ENCODE peak calls at places on chromosomes 7 and 10, in nine cellular contexts. Q is B cell; R is skeletal muscle cell; M is stimulated activated CD8-positive, alpha-beta memory T cell treated with anti-CD3 and anti-CD28 coated beads, Interleukin-4, amount 100 ng/mL, for 1 hour; G is stimulated activated naive CD4-positive, alpha-beta T cell; B is cardiac fibroblast; N is stimulated activated naive CD8-positive, alpha-beta T cell treated with anti-CD3 and anti-CD28 coated beads, Interleukin-15, Interleukin-2, amounts not matched to agents 100 U/mL and 50 U/mL, for 24 hours; J is EH; T is hepatocyte. V is an unnamed sample.

GRCh38 chr7:84251183-84251845 is 56.7 kb upstream of the SEMA3A start:
- DNase-seq in Q (no peak), R (peak), M (no peak), G (no peak), B (peak), N (no peak), J (peak), T (no peak), V (no peak)

GRCh38 chr7:104758504-104758903 is 255.5 kb upstream of the KMT2E start:
- DNase-seq in Q (no peak), R (no peak), M (no peak), G (no peak), B (peak), N (no peak), J (no peak), T (no peak), V (no peak)

GRCh38 chr7:22934023-22934422 is 79.9 kb downstream of the HYCC1 start:
- DNase-seq in Q (no peak), R (no peak), M (no peak), G (no peak), B (peak), N (no peak), J (peak), T (no peak), V (no peak)

GRCh38 chr7:2471396-2471795 is 4.8 kb downstream of the GRIFIN start:
- DNase-seq in Q (no peak), R (no peak), M (no peak), G (no peak), B (peak), N (no peak), J (no peak), T (no peak), V (no peak)

GRCh38 chr10:76086571-76087260 is 655.3 kb downstream of the LRMDA start:
- DNase-seq in Q (no peak), R (peak), M (no peak), G (no peak), B (peak), N (no peak), J (peak), T (peak), V (peak)

GRCh38 chr7:94375713-94376112 is 19.0 kb upstream of the COL1A2 start:
- DNase-seq in Q (no peak), R (peak), M (no peak), G (no peak), B (peak), N (no peak), J (peak), T (peak), V (no peak)

GRCh38 chr10:44051584-44052385 is 333.1 kb downstream of the CXCL12 start:
- DNase-seq in Q (no peak), R (peak), M (no peak), G (no peak), B (peak), N (no peak), J (peak), T (no peak), V (no peak)

GRCh38 chr10:6912021-6912420 is 331.9 kb upstream of the PRKCQ start:
- DNase-seq in Q (no peak), R (no peak), M (no peak), G (no peak), B (no peak), N (no peak), J (no peak), T (no peak), V (no peak)

GRCh38 chr7:24920702-24921679 is 59.0 kb downstream of the OSBPL3 start:
- DNase-seq in Q (no peak), R (no peak), M (no peak), G (no peak), B (no peak), N (no peak), J (no peak), T (no peak), V (no peak)

GRCh38 chr7:105877736-105878135 is 1.3 kb upstream of the ATXN7L1 start:
- DNase-seq in Q (no peak), R (no peak), M (no peak), G (no peak), B (no peak), N (no peak), J (peak), T (no peak), V (no peak)

GRCh38 chr10:100057948-100058347 is 23.7 kb downstream of the CPN1 start:
- DNase-seq in Q (no peak), R (no peak), M (no peak), G (no peak), B (no peak), N (no peak), J (no peak), T (no peak), V (no peak)

GRCh38 chr7:25929448-25929847 is 222.6 kb upstream of the NFE2L3 start:
- DNase-seq in Q (no peak), R (no peak), M (no peak), G (no peak), B (no peak), N (no peak), J (no peak), T (no peak), V (no peak)

GRCh38 chr7:5393748-5394147 is 29.9 kb downstream of the TNRC18 start:
- DNase-seq in Q (no peak), R (no peak), M (no peak), G (no peak), B (no peak), N (no peak), J (no peak), T (no peak), V (no peak)

GRCh38 chr10:30550967-30551815 is 78.4 kb downstream of the LYZL2 start:
- DNase-seq in Q (no peak), R (no peak), M (no peak), G (no peak), B (no peak), N (no peak), J (no peak), T (no peak), V (no peak)

GRCh38 chr7:30470163-30470770 is 8.3 kb downstream of the NOD1 start:
- DNase-seq in Q (no peak), R (no peak), M (no peak), G (no peak), B (peak), N (no peak), J (peak), T (no peak), V (no peak)

GRCh38 chr7:25857376-25858067 is 294.5 kb upstream of the NFE2L3 start:
- DNase-seq in Q (no peak), R (peak), M (no peak), G (no peak), B (peak), N (no peak), J (peak), T (peak), V (no peak)

GRCh38 chr7:135697276-135698049 is 30.5 kb downstream of the SLC13A4 start:
- DNase-seq in Q (no peak), R (no peak), M (no peak), G (no peak), B (no peak), N (no peak), J (no peak), T (no peak), V (no peak)

GRCh38 chr7:85067371-85067770 is 119.5 kb downstream of the SEMA3D start:
- DNase-seq in Q (no peak), R (no peak), M (no peak), G (no peak), B (no peak), N (no peak), J (no peak), T (no peak), V (no peak)